ENCODE peak calls at places on chromosomes 2 and 18, in nine cellular contexts. C is AG09319; R is CD8-positive, alpha-beta T cell; F is GM20000; X is pancreas; H is MCF 10A; K is mucosa of descending colon; T is retinal pigment epithelial cell; G is left ventricle myocardium inferior. P is an unnamed sample.

GRCh38 chr2:113872201-113872600 is 17.7 kb upstream of the ACTR3 start:
- DNase-seq in C (no peak), R (no peak), F (no peak), X (no peak), H (no peak), K (no peak), T (no peak), G (no peak), P (no peak)

GRCh38 chr18:57275111-57275510 is 77.2 kb upstream of the ST8SIA3 start:
- DNase-seq in C (no peak), R (no peak), F (no peak), X (no peak), H (no peak), K (peak), T (no peak), G (no peak), P (no peak)

GRCh38 chr2:163735692-163736432 is at the start of gene FIGN:
- DNase-seq in C (peak), R (no peak), F (no peak), X (peak), H (peak), K (peak), T (peak), G (peak), P (peak)

GRCh38 chr18:21327101-21327500 is 85.1 kb downstream of the GREB1L start:
- DNase-seq in C (no peak), R (no peak), F (no peak), X (no peak), H (no peak), K (no peak), T (no peak), G (no peak), P (no peak)

GRCh38 chr18:48909721-48910120 is 41.0 kb downstream of the SMAD7 start:
- DNase-seq in C (no peak), R (no peak), F (no peak), X (no peak), H (no peak), K (no peak), T (no peak), G (no peak), P (no peak)

GRCh38 chr2:45889053-45889452 is 237.6 kb downstream of the PRKCE start:
- DNase-seq in C (no peak), R (peak), F (peak), X (peak), H (no peak), K (no peak), T (no peak), G (peak), P (peak)

GRCh38 chr2:705971-706511 is 28.8 kb upstream of the TMEM18 start:
- DNase-seq in C (no peak), R (no peak), F (peak), X (no peak), H (no peak), K (no peak), T (no peak), G (no peak), P (peak)

GRCh38 chr2:85708641-85709040 is 14.5 kb downstream of the GNLY start:
- DNase-seq in C (no peak), R (no peak), F (no peak), X (no peak), H (peak), K (no peak), T (no peak), G (no peak), P (no peak)

GRCh38 chr18:9629709-9630108 is 15.3 kb upstream of the PPP4R1 start:
- DNase-seq in C (no peak), R (no peak), F (no peak), X (no peak), H (no peak), K (no peak), T (peak), G (no peak), P (no peak)

GRCh38 chr2:239638376-239638775 is 237.6 kb upstream of the HDAC4 start:
- DNase-seq in C (no peak), R (no peak), F (no peak), X (no peak), H (no peak), K (no peak), T (no peak), G (no peak), P (no peak)

GRCh38 chr2:239545741-239546392 is 145.0 kb upstream of the HDAC4 start:
- DNase-seq in C (no peak), R (no peak), F (no peak), X (no peak), H (no peak), K (no peak), T (no peak), G (no peak), P (no peak)

GRCh38 chr2:191366199-191366598 is 121.0 kb downstream of the MYO1B start:
- DNase-seq in C (peak), R (no peak), F (no peak), X (no peak), H (no peak), K (no peak), T (no peak), G (no peak), P (no peak)

GRCh38 chr2:56754066-56754615 is 570.4 kb downstream of the CCDC85A start:
- DNase-seq in C (no peak), R (no peak), F (no peak), X (no peak), H (no peak), K (no peak), T (no peak), G (peak), P (no peak)

GRCh38 chr18:36207326-36207725 is 20.0 kb downstream of the MOCOS start:
- DNase-seq in C (no peak), R (no peak), F (no peak), X (no peak), H (no peak), K (no peak), T (no peak), G (no peak), P (no peak)

GRCh38 chr2:159084395-159085370 is 116.2 kb downstream of the TANC1 start:
- DNase-seq in C (no peak), R (no peak), F (no peak), X (no peak), H (no peak), K (no peak), T (no peak), G (no peak), P (no peak)

GRCh38 chr18:812673-813404 is 797 bp upstream of the YES1 start:
- DNase-seq in C (peak), R (peak), F (peak), X (peak), H (peak), K (peak), T (peak), G (peak), P (peak)

GRCh38 chr2:223828314-223828713 is 9.1 kb downstream of the AP1S3 start:
- DNase-seq in C (no peak), R (no peak), F (no peak), X (no peak), H (no peak), K (no peak), T (no peak), G (no peak), P (no peak)
- TF ChIP-seq CTCF in C (no peak), R (no peak), F (no peak), X (no peak), H (no peak), K (no peak), T (no peak), G (no peak), P (no peak)

GRCh38 chr18:23824235-23824634 is 135.0 kb downstream of the LAMA3 start:
- DNase-seq in C (no peak), R (no peak), F (no peak), X (no peak), H (no peak), K (no peak), T (no peak), G (no peak), P (no peak)
- TF ChIP-seq CTCF in C (no peak), R (no peak), F (no peak), X (no peak), H (no peak), K (no peak), T (no peak), G (peak), P (no peak)

DNA sequence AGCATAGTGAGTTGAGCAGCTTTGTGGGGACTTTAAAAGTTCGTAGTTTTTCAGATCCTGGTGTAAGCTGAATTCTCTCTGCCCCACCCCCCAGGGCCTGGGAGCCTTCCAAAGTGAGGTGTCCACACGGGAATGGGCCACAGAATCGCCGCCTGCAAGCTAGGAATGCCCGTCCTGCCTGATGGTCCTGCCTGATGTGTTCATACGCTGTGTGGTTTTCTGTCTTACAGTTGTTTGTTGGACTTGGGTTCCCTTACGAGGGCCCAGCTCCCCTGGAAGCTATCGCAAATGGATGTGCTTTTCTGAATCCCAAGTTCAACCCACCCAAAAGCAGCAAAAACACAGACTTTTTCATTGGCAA is 158.7 kb downstream of the MGAT5 start:
- DNase-seq in C (no peak), R (no peak), F (no peak), X (peak), H (no peak), K (no peak), T (no peak), G (no peak), P (no peak)
- TF ChIP-seq CTCF in C (no peak), R (no peak), F (no peak), X (no peak), H (no peak), K (no peak), T (no peak), G (no peak), P (no peak)

GRCh38 chr2:68646303-68646702 is 2.9 kb downstream of the PROKR1 start:
- DNase-seq in C (no peak), R (no peak), F (no peak), X (no peak), H (peak), K (no peak), T (no peak), G (no peak), P (no peak)
- TF ChIP-seq CTCF in C (no peak), R (no peak), F (no peak), X (no peak), H (peak), K (no peak), T (peak), G (no peak), P (no peak)

GRCh38 chr2:20722592-20722991 is 55.6 kb downstream of the GDF7 start:
- DNase-seq in C (no peak), R (no peak), F (no peak), X (no peak), H (no peak), K (no peak), T (no peak), G (no peak), P (no peak)
- TF ChIP-seq CTCF in C (no peak), R (no peak), F (no peak), X (no peak), H (no peak), K (no peak), T (no peak), G (no peak), P (no peak)

DNA sequence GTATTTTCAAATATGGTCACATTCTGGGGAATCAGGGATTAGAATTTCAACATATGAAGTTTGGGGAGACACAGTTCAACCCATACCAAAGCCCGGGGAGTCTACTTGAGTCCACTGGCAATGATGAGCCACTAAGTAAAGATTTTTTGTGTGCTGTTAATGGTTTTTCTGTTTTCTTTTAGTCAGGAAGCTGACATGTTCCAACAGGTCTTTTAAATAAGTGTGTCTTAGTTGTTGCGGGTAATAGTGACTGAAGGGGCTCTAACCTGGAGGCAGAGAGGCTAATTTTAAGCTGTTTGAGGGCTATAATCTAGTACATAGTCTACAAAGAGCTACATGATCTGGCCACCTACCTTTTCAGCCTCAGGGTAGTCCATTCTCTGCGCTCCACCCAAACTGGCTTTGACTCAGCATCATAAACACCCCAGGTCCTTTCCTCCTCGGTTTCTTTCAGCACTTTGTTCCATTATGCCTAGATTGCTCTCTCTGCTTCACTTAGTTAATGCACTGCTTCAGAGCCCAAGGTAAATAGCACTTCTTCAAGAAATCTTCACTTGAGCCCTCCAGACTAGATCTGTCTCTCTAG is 17.6 kb upstream of the UBE2E3 start:
- DNase-seq in C (no peak), R (no peak), F (no peak), X (no peak), H (peak), K (no peak), T (no peak), G (no peak), P (no peak)
- TF ChIP-seq CTCF in C (no peak), R (no peak), F (no peak), X (no peak), H (no peak), K (no peak), T (no peak), G (no peak), P (no peak)

GRCh38 chr2:132669854-132670103 is 226 bp downstream of the LYPD1 start:
- DNase-seq in C (no peak), R (no peak), F (no peak), X (no peak), H (peak), K (no peak), T (no peak), G (no peak), P (no peak)

GRCh38 chr2:132668189-132668833 is 1.7 kb downstream of the LYPD1 start:
- DNase-seq in C (no peak), R (no peak), F (no peak), X (no peak), H (no peak), K (no peak), T (no peak), G (no peak), P (no peak)

GRCh38 chr2:132670104-132670960 is at the start of gene LYPD1:
- DNase-seq in C (no peak), R (no peak), F (no peak), X (peak), H (no peak), K (peak), T (no peak), G (peak), P (no peak)

GRCh38 chr2:132668986-132669853 is 785 bp downstream of the LYPD1 start:
- DNase-seq in C (no peak), R (no peak), F (no peak), X (no peak), H (peak), K (no peak), T (no peak), G (no peak), P (no peak)

GRCh38 chr2:132670961-132671781 is 1.2 kb upstream of the LYPD1 start:
- DNase-seq in C (peak), R (no peak), F (no peak), X (no peak), H (peak), K (no peak), T (peak), G (no peak), P (no peak)
- TF ChIP-seq CTCF in C (no peak), R (no peak), F (no peak), X (no peak), H (no peak), K (no peak), T (no peak), G (no peak), P (no peak)

DNA sequence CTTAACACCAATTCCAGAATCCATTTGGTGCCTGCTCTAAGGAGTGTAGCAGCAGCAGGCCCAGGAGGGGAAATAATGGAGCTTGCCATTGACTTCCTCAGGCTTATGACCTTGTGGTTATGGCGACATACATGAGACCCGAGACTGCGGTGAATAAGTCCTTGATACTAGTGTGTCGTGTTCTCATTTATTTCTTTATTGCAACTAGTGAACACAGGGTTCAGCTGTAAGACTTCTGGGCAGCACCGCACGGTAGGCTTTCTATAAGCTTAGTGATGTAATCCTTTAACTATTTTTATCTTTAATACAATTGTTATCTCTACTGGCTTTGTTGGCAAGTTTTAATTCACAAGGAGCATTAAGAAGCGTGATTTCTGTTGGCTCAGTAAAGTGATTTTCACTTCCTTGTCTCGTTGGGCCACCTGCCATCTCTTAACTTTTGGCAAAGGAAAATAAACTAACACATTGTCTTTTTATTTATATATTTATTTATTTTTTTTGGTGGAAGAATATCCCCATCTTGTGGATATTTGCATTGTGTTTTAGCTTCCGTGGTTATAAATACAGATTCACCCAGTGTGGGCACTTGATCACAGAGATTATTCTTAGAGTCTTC is 139.8 kb downstream of the LTBP1 start:
- DNase-seq in C (no peak), R (no peak), F (no peak), X (peak), H (no peak), K (no peak), T (peak), G (no peak), P (no peak)
- TF ChIP-seq CTCF in C (no peak), R (no peak), F (no peak), X (no peak), H (peak), K (no peak), T (peak), G (peak), P (no peak)

DNA sequence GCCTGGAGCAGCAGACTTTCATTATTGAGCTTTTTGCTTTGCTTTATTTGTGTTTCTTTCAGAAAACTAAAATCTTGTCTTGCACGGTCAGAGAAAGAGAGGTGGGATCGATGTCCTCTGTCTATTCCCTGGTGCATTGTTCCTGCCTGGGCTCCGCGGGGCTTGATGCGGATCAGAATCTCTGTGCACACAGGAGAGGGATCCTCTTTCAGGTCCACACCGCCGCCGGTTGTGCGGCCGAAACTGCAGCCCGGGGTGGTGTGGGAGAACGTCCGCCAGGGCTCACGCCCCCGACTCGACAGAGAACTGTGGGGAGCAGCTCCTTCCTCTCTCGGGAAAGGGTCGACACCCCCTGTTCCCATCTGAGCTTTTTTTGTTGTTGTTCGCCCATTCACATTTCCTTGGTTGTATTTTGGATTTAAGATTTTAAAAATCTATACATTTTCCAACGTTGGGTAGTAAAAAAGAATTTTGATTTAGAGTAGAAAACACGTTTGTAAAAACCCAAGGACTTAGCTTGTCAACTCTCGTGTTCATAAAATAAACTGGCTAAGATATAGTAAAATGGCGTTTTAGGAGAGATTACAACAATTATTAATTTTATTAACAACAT is 23.6 kb upstream of the ZNF516 start:
- DNase-seq in C (no peak), R (no peak), F (no peak), X (no peak), H (no peak), K (peak), T (no peak), G (peak), P (no peak)
- TF ChIP-seq CTCF in C (no peak), R (no peak), F (no peak), X (no peak), H (no peak), K (no peak), T (no peak), G (no peak), P (no peak)

GRCh38 chr18:79540914-79541301 is 138.7 kb upstream of the CTDP1 start:
- DNase-seq in C (no peak), R (no peak), F (no peak), X (no peak), H (no peak), K (no peak), T (no peak), G (no peak), P (no peak)
- TF ChIP-seq CTCF in C (no peak), R (no peak), F (no peak), X (no peak), H (no peak), K (no peak), T (no peak), G (no peak), P (no peak)